ENCODE peak calls at places on chromosomes 2 and 18, in six cellular contexts. A is stimulated activated CD8-positive, alpha-beta memory T cell treated with anti-CD3 and anti-CD28 coated beads, Interleukin-15, amount 100 ng/mL, for 24 hours; W is mesenteric fat pad; J is H7; E is GM10248; X is AG04450. I is an unnamed sample.
A peak's percentile ranks its signal among the peaks of the same experiment; 100 is the strongest.

GRCh38 chr18:36519358-36519757 is 221.8 kb downstream of the FHOD3 start:
- DNase-seq in W (no peak), X (peak; percentile 10), E (no peak), A (no peak), J (no peak), I (peak; percentile 35)

GRCh38 chr18:30889582-30890301 is 152.8 kb downstream of the DSC3 start:
- DNase-seq in X (no peak), E (no peak), J (peak; percentile 37), W (no peak), A (no peak), I (peak; percentile 45)

GRCh38 chr2:72745679-72746368 is 80.0 kb downstream of the EXOC6B start:
- DNase-seq in E (peak; percentile 12), X (peak; percentile 42), J (peak; percentile 12), W (no peak), A (no peak), I (peak; percentile 62)

GRCh38 chr18:57950542-57950941 is 93.5 kb upstream of the NEDD4L start:
- DNase-seq in X (no peak), A (no peak), W (no peak), E (no peak), J (no peak), I (no peak)

GRCh38 chr2:133293544-133294270 is 274.6 kb downstream of the NCKAP5 start:
- DNase-seq in J (no peak), E (no peak), W (no peak), A (no peak), X (no peak), I (no peak)

GRCh38 chr2:46188041-46188715 is 109.0 kb upstream of the EPAS1 start:
- DNase-seq in X (no peak), A (no peak), W (no peak), J (no peak), E (no peak), I (no peak)

GRCh38 chr2:52269696-52270485 is 1238.0 kb upstream of the NRXN1 start:
- DNase-seq in X (peak; percentile 18), J (no peak), W (no peak), A (no peak), E (no peak), I (peak; percentile 13)

GRCh38 chr2:219739866-219740440 is 112.5 kb downstream of the SLC4A3 start:
- DNase-seq in A (no peak), W (no peak), J (no peak), E (no peak), X (no peak), I (no peak)

GRCh38 chr2:9392895-9393757 is 30.2 kb downstream of the ITGB1BP1 start:
- DNase-seq in A (no peak), W (no peak), J (peak; percentile 83), E (no peak), X (no peak), I (no peak)

GRCh38 chr2:112588611-112589045 is 4.2 kb downstream of the CHCHD5 start:
- DNase-seq in A (no peak), W (no peak), X (no peak), E (no peak), J (no peak), I (no peak)

GRCh38 chr18:46167971-46168370 is 63.8 kb downstream of the HAUS1 start:
- DNase-seq in E (peak; percentile 73), J (peak; percentile 44), A (no peak), X (no peak), W (peak; percentile 88), I (no peak)

GRCh38 chr2:8643996-8644356 is 37.9 kb upstream of the ID2 start:
- DNase-seq in E (no peak), A (no peak), J (no peak), W (peak; percentile 69), X (no peak), I (no peak)

GRCh38 chr2:216695401-216695821 is at the start of gene IGFBP5:
- DNase-seq in W (no peak), J (peak; percentile 79), A (no peak), X (peak; percentile 92), E (no peak), I (peak; percentile 81)

GRCh38 chr2:1813371-1813770 is 69.1 kb upstream of the PXDN start:
- DNase-seq in X (no peak), W (no peak), E (no peak), A (no peak), J (no peak), I (no peak)

GRCh38 chr2:29462293-29462692 is 347.1 kb downstream of the CLIP4 start:
- DNase-seq in J (no peak), E (no peak), W (no peak), X (no peak), A (no peak), I (no peak)

GRCh38 chr18:22324191-22325131 is 93.3 kb downstream of the CTAGE1 start:
- DNase-seq in A (no peak), X (no peak), J (peak; percentile 71), E (no peak), W (no peak), I (no peak)

GRCh38 chr18:59123588-59124369 is 15.9 kb upstream of the SEC11C start:
- DNase-seq in X (peak; percentile 75), E (no peak), J (no peak), A (no peak), W (no peak), I (peak; percentile 37)

GRCh38 chr2:177355874-177356273 is 36.7 kb upstream of the AGPS start:
- DNase-seq in E (no peak), X (no peak), J (no peak), W (no peak), A (no peak), I (peak; percentile 80)

GRCh38 chr2:77823028-77823427 is 300.9 kb upstream of the LRRTM4 start:
- DNase-seq in A (no peak), J (no peak), X (no peak), E (no peak), W (no peak), I (no peak)

GRCh38 chr18:49167084-49167483 is 216.3 kb upstream of the SMAD7 start:
- DNase-seq in J (no peak), X (no peak), W (no peak), E (no peak), A (no peak), I (no peak)

GRCh38 chr2:47344890-47345583 is 57.9 kb upstream of the MSH2 start:
- DNase-seq in W (no peak), J (peak; percentile 93), X (no peak), E (no peak), A (no peak), I (peak; percentile 57)

GRCh38 chr2:159471340-159471739 is 145.0 kb downstream of the BAZ2B start:
- DNase-seq in J (no peak), X (no peak), E (no peak), W (no peak), A (no peak), I (no peak)

GRCh38 chr2:236776695-236777251 is 207.1 kb downstream of the ACKR3 start:
- DNase-seq in J (no peak), W (no peak), A (no peak), E (no peak), X (no peak), I (peak; percentile 83)

GRCh38 chr2:1405967-1406366 is 7.3 kb upstream of the TPO start:
- DNase-seq in J (no peak), X (no peak), E (no peak), A (no peak), W (no peak), I (no peak)

GRCh38 chr18:48904847-48905394 is 45.8 kb downstream of the SMAD7 start:
- DNase-seq in W (peak; percentile 26), X (no peak), J (no peak), A (no peak), E (no peak), I (no peak)

GRCh38 chr18:64474279-64474678 is 325.4 kb upstream of the LINC00305 start:
- DNase-seq in X (no peak), W (no peak), J (no peak), A (no peak), E (no peak), I (no peak)

GRCh38 chr2:132804045-132804444 is 134.0 kb upstream of the LYPD1 start:
- DNase-seq in X (peak; percentile 26), A (no peak), J (no peak), W (no peak), E (no peak), I (no peak)

GRCh38 chr2:71347517-71347916 is 15.9 kb downstream of the ZNF638 start:
- DNase-seq in E (no peak), W (no peak), X (no peak), J (no peak), A (no peak), I (no peak)

GRCh38 chr2:224160917-224161316 is 121.8 kb upstream of the SERPINE2 start:
- DNase-seq in J (no peak), A (no peak), W (no peak), X (no peak), E (no peak), I (no peak)

I was measured in astrocyte of the cerebellum.